ENCODE peak calls at places on chromosomes 3 and 15, in nine cellular contexts. U is HCT116, W is GM12892, D is A549, E is uterus, P is testis, X is lower leg skin, F is breast epithelium, A is IMR-90. V is an unnamed sample.

GRCh38 chr3:46566040-46566631 is at the start of gene LRRC2:
- DNase-seq in U (no peak), W (no peak), D (no peak), E (peak; percentile 77), P (peak; percentile 26), X (peak; percentile 57), F (no peak), A (peak; percentile 76), V (peak; percentile 69)

GRCh38 chr3:119580148-119580760 is 962 bp downstream of the ADPRH start:
- DNase-seq in U (no peak), W (peak; percentile 58), D (no peak), E (peak; percentile 29), P (peak; percentile 61), X (peak; percentile 21), F (no peak), A (no peak), V (no peak)

GRCh38 chr15:57259511-57260143 is 116.7 kb upstream of the CGNL1 start:
- DNase-seq in U (no peak), W (no peak), D (no peak), E (no peak), P (no peak), X (no peak), F (no peak), A (no peak), V (no peak)

GRCh38 chr15:43998607-43999006 is 171.8 kb downstream of the WDR76 start:
- DNase-seq in U (no peak), W (no peak), D (peak; percentile 16), E (no peak), P (peak; percentile 55), X (no peak), F (no peak), A (peak; percentile 71), V (peak; percentile 54)

GRCh38 chr3:47362704-47363103 is 18.1 kb upstream of the PTPN23 start:
- DNase-seq in U (no peak), W (no peak), D (no peak), E (no peak), P (no peak), X (no peak), F (no peak), A (no peak), V (no peak)

GRCh38 chr3:100527347-100527735 is 34.9 kb downstream of the TMEM45A start:
- DNase-seq in U (no peak), W (no peak), D (no peak), E (no peak), P (no peak), X (no peak), F (no peak), A (no peak), V (no peak)

GRCh38 chr15:68493629-68494028 is 61.7 kb upstream of the ITGA11 start:
- DNase-seq in U (no peak), W (no peak), D (no peak), E (no peak), P (no peak), X (no peak), F (no peak), A (no peak), V (no peak)

GRCh38 chr3:41847679-41848078 is 114.2 kb downstream of the ULK4 start:
- DNase-seq in U (no peak), W (no peak), D (no peak), E (no peak), P (no peak), X (no peak), F (no peak), A (no peak), V (no peak)

GRCh38 chr15:101474233-101474632 is 15.3 kb downstream of the PCSK6 start:
- DNase-seq in U (no peak), W (no peak), D (no peak), E (no peak), P (peak; percentile 10), X (no peak), F (no peak), A (no peak), V (no peak)

GRCh38 chr15:58380280-58380945 is 51.4 kb upstream of the LIPC start:
- DNase-seq in U (no peak), W (no peak), D (no peak), E (no peak), P (no peak), X (no peak), F (no peak), A (no peak), V (no peak)

GRCh38 chr15:75042730-75043508 is 19.5 kb downstream of the PPCDC start:
- DNase-seq in U (peak; percentile 43), W (peak; percentile 85), D (peak; percentile 76), E (peak; percentile 48), P (peak; percentile 92), X (peak; percentile 68), F (no peak), A (peak; percentile 64), V (peak; percentile 78)

GRCh38 chr15:75038948-75039533 is 15.7 kb downstream of the PPCDC start:
- DNase-seq in U (no peak), W (no peak), D (no peak), E (no peak), P (no peak), X (no peak), F (no peak), A (no peak), V (no peak)

GRCh38 chr15:75044258-75044878 is 21.0 kb downstream of the PPCDC start:
- DNase-seq in U (no peak), W (no peak), D (no peak), E (no peak), P (no peak), X (no peak), F (no peak), A (no peak), V (no peak)

GRCh38 chr15:75045332-75046015 is 22.1 kb downstream of the PPCDC start:
- DNase-seq in U (no peak), W (no peak), D (no peak), E (no peak), P (no peak), X (no peak), F (no peak), A (no peak), V (no peak)

GRCh38 chr15:75043509-75044257 is 20.3 kb downstream of the PPCDC start:
- DNase-seq in U (no peak), W (peak; percentile 53), D (peak; percentile 48), E (peak; percentile 95), P (peak; percentile 99), X (peak; percentile 95), F (peak; percentile 77), A (peak; percentile 100), V (peak; percentile 93)
- TF ChIP-seq POLR2A in U (no peak), W (peak; percentile 24), D (no peak), E (peak; percentile 20), P (no peak), X (no peak), F (no peak), A (peak; percentile 37), V (no peak)

GRCh38 chr3:158804441-158804840 is 2.6 kb downstream of the MFSD1 start:
- DNase-seq in U (no peak), W (no peak), D (no peak), E (no peak), P (no peak), X (no peak), F (no peak), A (no peak), V (no peak)

GRCh38 chr3:158802399-158803023 is 657 bp downstream of the MFSD1 start:
- DNase-seq in U (no peak), W (peak; percentile 15), D (no peak), E (no peak), P (peak; percentile 32), X (no peak), F (no peak), A (peak; percentile 23), V (peak; percentile 16)

GRCh38 chr3:158801200-158801599 is 654 bp upstream of the MFSD1 start:
- DNase-seq in U (no peak), W (no peak), D (no peak), E (no peak), P (no peak), X (no peak), F (no peak), A (no peak), V (peak; percentile 21)

DNA sequence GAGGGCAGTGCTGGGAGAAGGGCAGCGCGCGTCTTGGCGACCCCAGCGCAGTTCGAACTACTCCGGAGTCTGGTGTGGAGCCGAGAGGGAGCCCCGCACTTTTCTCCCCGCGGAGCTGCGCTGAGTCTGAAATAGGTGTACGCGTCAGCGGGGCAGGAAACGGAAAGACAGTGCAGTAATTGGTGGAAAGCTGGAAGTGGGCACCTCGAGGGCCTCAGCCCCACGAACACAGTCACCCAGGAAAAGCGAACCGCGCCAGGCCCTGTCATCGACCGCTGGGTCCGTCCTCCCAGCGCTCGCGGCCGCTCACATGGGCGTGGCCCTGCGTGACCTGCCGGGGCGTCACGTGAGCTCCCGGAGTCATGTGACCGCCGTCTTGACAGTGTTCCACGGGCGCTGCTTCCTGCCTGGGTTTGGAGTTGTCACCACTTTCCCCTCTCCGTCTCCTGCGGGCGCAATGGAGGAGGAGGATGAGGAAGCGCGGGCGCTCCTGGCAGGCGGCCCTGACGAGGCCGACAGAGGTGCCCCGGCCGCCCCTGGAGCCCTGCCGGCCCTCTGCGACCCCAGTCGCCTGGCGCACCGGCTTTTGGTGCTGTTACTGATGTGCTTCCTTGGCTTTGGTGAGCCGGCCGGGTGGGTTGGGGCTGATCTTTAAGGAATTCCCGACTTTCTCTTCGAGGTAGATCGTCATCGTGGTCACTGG is at the start of gene MFSD1:
- DNase-seq in U (peak; percentile 70), W (peak; percentile 83), D (peak; percentile 93), E (peak; percentile 93), P (peak; percentile 98), X (peak; percentile 97), F (peak; percentile 92), A (peak; percentile 90), V (peak; percentile 96)
- TF ChIP-seq POLR2A in U (no peak), W (peak; percentile 61), D (peak; percentile 76), E (peak; percentile 64), P (no peak), X (no peak), F (peak; percentile 68), A (peak; percentile 21), V (peak; percentile 87)

GRCh38 chr15:40470423-40471104 is at the start of gene CHST14:
- DNase-seq in U (no peak), W (peak; percentile 87), D (peak; percentile 37), E (peak; percentile 66), P (peak; percentile 43), X (peak; percentile 29), F (no peak), A (peak; percentile 43), V (peak; percentile 73)
- TF ChIP-seq POLR2A in U (peak; percentile 24), W (no peak), D (peak; percentile 42), E (peak; percentile 39), P (no peak), X (no peak), F (peak; percentile 20), A (no peak), V (peak; percentile 69)

DNA sequence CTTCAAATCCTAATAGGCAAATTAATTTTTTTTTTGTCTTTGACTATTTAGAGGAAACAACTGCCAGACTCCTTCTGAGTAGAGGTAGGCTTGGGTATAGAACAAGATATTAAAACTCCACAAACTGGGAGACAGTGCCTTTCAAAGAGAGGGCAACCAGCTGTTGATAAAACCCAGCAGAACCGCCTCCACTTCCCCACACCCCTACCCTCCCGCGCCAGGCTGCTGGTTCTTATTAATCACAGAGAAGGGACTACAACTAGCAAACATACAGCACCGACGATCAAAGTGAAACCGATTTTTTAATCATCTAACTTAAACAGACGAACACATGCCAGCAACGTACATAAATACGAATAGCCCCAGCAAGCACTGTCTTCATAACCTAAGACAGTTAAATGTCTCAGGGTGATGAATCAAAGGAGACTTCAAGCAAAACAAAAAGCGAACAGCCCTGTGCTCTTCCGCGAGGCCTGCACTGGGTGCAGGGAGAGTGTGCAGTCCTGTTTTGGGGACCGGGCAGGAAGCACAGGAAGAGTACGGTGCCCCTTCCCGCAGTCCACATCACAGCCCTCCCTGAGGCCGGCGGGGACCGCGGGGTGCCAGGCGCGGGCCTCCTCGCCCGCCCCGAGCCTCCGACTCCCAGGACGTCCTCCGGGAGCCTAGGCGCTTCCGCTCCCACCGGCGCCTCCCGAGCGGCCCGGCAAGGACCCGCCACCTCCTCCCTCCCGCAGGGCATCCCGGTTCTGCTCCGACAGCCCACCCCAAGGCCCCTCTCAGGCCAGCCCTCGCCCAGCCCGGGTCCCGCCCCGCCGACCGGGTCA is 75.1 kb upstream of the VGLL4 start:
- DNase-seq in U (peak; percentile 26), W (peak; percentile 28), D (peak; percentile 58), E (peak; percentile 47), P (peak; percentile 64), X (peak; percentile 58), F (peak; percentile 55), A (peak; percentile 57), V (peak; percentile 63)
- TF ChIP-seq POLR2A in U (no peak), W (no peak), D (peak; percentile 27), E (no peak), P (no peak), X (no peak), F (no peak), A (no peak), V (peak; percentile 49)

V was measured in body of pancreas.